ENCODE peak calls at places on chromosomes 2 and 18, in nine cellular contexts. F, K, M, Z, I, A, T, U and G are unnamed samples.
A peak's percentile ranks its signal among the peaks of the same experiment; 100 is the strongest.

GRCh38 chr18:23635283-23636040 is 27.2 kb downstream of the ANKRD29 start:
- DNase-seq in F (no peak), K (no peak), M (no peak), Z (no peak), I (no peak), A (no peak), T (no peak), U (no peak), G (no peak)

GRCh38 chr18:48032876-48033769 is 102.7 kb upstream of the SMAD2 start:
- DNase-seq in F (no peak), K (no peak), M (no peak), Z (no peak), I (no peak), A (no peak), T (no peak), U (no peak), G (no peak)

GRCh38 chr18:10094154-10094553 is 180.3 kb downstream of the VAPA start:
- DNase-seq in F (no peak), K (no peak), M (no peak), Z (no peak), I (no peak), A (no peak), T (no peak), U (no peak), G (no peak)

GRCh38 chr18:26956894-26957293 is 91.4 kb upstream of the AQP4 start:
- DNase-seq in F (no peak), K (no peak), M (no peak), Z (no peak), I (no peak), A (no peak), T (no peak), U (no peak), G (no peak)

GRCh38 chr2:203629699-203630098 is 76.7 kb upstream of the CD28 start:
- DNase-seq in F (no peak), K (no peak), M (no peak), Z (no peak), I (no peak), A (no peak), T (no peak), U (no peak), G (no peak)

GRCh38 chr2:157413342-157414035 is 30.4 kb downstream of the CYTIP start:
- DNase-seq in F (peak; percentile 58), K (no peak), M (no peak), Z (peak; percentile 55), I (no peak), A (no peak), T (peak; percentile 48), U (no peak), G (no peak)

GRCh38 chr2:20678751-20679150 is 11.8 kb downstream of the GDF7 start:
- DNase-seq in F (no peak), K (no peak), M (no peak), Z (no peak), I (no peak), A (no peak), T (no peak), U (no peak), G (no peak)

GRCh38 chr2:15472133-15472532 is 89.0 kb downstream of the NBAS start:
- DNase-seq in F (no peak), K (no peak), M (no peak), Z (no peak), I (no peak), A (no peak), T (no peak), U (no peak), G (no peak)

GRCh38 chr2:206443735-206444527 is 599 bp downstream of the ADAM23 start:
- DNase-seq in F (no peak), K (no peak), M (no peak), Z (peak; percentile 73), I (no peak), A (peak; percentile 26), T (peak; percentile 33), U (no peak), G (peak; percentile 52)

GRCh38 chr2:62219407-62220159 is 23.7 kb downstream of the B3GNT2 start:
- DNase-seq in F (no peak), K (no peak), M (no peak), Z (no peak), I (no peak), A (no peak), T (no peak), U (no peak), G (no peak)

GRCh38 chr2:216622526-216622925 is 10.7 kb upstream of the IGFBP2 start:
- DNase-seq in F (no peak), K (no peak), M (no peak), Z (no peak), I (no peak), A (no peak), T (no peak), U (no peak), G (no peak)

GRCh38 chr2:38512211-38512610 is 90.5 kb downstream of the HNRNPLL start:
- DNase-seq in F (no peak), K (no peak), M (no peak), Z (no peak), I (no peak), A (no peak), T (no peak), U (no peak), G (no peak)

DNA sequence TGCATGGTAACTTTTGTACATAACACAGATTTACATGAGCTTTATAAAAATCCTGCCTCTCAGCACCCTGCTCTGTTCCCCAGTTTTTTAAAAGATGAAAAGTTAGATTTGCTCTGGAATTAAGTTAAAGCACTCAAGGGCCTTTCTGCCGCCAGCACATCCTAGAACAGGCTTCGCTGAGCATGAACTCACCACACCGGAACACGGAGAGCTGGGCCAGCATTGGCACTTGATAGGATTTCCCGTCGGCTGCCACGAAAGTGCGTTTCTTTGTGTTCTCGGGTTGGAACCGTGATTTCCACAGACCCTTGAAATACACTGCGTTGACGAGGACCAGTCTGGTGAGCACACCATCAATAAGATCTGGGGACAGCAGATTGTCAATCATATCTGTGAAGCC is 34.3 kb downstream of the MRPL44 start:
- DNase-seq in F (no peak), K (no peak), M (no peak), Z (no peak), I (no peak), A (no peak), T (no peak), U (no peak), G (no peak)
- TF ChIP-seq CTCF in F (no peak), K (no peak), M (no peak), Z (no peak), I (no peak), A (no peak), T (no peak), U (no peak), G (no peak)

GRCh38 chr2:16553222-16553621 is 112.4 kb downstream of the CYRIA start:
- DNase-seq in F (no peak), K (peak; percentile 40), M (peak; percentile 28), Z (no peak), I (peak; percentile 32), A (no peak), T (peak; percentile 41), U (peak; percentile 24), G (peak; percentile 10)
- TF ChIP-seq CTCF in F (peak; percentile 40), K (peak; percentile 63), M (no peak), Z (peak; percentile 27), I (peak; percentile 48), A (peak; percentile 69), T (peak; percentile 70), U (no peak), G (peak; percentile 71)

DNA sequence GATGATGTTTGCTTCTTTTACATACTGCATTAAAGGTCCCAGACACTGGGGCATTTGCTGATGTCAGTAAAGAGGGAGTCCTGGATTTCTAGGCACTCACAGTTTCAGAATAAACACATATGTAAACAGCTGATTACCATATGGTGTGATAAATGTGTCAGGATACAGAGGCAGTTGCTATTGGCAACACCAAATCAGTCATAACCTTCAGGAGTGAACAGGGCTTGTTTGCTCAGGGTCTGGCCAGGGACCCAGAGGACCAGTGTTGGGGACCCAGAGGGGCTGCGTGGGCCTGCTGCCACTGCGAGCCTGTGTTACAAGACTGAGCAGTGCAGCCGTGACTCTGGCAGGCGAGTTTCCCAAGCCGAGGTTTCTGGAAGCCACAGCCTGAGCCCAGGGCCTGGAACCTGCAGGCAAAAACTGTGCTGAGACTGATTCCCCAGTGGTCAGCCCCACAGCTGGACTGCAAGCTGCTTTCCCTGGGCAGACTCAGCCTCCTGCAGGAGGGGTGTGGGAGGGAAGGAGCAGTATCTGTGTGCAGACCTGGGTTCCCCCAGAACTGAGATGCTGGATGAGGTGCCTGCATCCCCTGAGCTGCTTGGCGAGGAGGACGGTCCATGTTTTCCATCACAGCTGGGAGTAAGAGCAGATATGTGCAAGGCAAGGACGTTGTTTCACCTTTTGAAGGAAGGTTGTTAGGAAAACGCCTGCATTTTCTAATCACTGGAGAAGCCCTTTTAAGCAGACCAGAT is 23.6 kb downstream of the ASAP2 start:
- DNase-seq in F (no peak), K (no peak), M (no peak), Z (no peak), I (no peak), A (no peak), T (no peak), U (no peak), G (no peak)
- TF ChIP-seq CTCF in F (no peak), K (no peak), M (no peak), Z (no peak), I (no peak), A (no peak), T (no peak), U (no peak), G (no peak)

GRCh38 chr2:5725794-5726463 is 33.7 kb downstream of the SOX11 start:
- DNase-seq in F (no peak), K (no peak), M (no peak), Z (no peak), I (no peak), A (no peak), T (no peak), U (no peak), G (peak; percentile 50)
- TF ChIP-seq CTCF in F (no peak), K (no peak), M (no peak), Z (no peak), I (no peak), A (no peak), T (no peak), U (no peak), G (no peak)